ENCODE peak calls at places on chromosome 7, in five cellular contexts. One of them, this sample, is unnamed.

GRCh38 chr7:46152671-46153070 is 231.6 kb upstream of the IGFBP3 start:
- DNase-seq in SK-N-SH: no peak
- DNase-seq in HCT116: no peak
- DNase-seq in GM12878: no peak
- DNase-seq in K562: no peak
- DNase-seq in this sample: no peak

GRCh38 chr7:108421720-108422331 is 34.4 kb downstream of the NRCAM start:
- DNase-seq in K562: no peak
- DNase-seq in GM12878: no peak
- DNase-seq in SK-N-SH: no peak
- DNase-seq in HCT116: no peak
- DNase-seq in this sample: no peak

GRCh38 chr7:134602921-134603394 is 43.7 kb upstream of the BPGM start:
- DNase-seq in GM12878: no peak
- DNase-seq in K562: no peak
- DNase-seq in SK-N-SH: no peak
- DNase-seq in HCT116: no peak
- DNase-seq in this sample: peak

GRCh38 chr7:50621206-50621605 is 56.0 kb upstream of the DDC start:
- DNase-seq in HCT116: no peak
- DNase-seq in GM12878: no peak
- DNase-seq in SK-N-SH: peak
- DNase-seq in K562: no peak
- DNase-seq in this sample: no peak

GRCh38 chr7:95046494-95047240 is 139.3 kb downstream of the PPP1R9A start:
- DNase-seq in HCT116: no peak
- DNase-seq in GM12878: no peak
- DNase-seq in SK-N-SH: no peak
- DNase-seq in K562: no peak
- DNase-seq in this sample: no peak

GRCh38 chr7:8305625-8306388 is 43.8 kb upstream of the ICA1 start:
- DNase-seq in GM12878: no peak
- DNase-seq in K562: no peak
- DNase-seq in SK-N-SH: no peak
- DNase-seq in HCT116: no peak
- DNase-seq in this sample: no peak

GRCh38 chr7:26202019-26202985 is 757 bp downstream of the CBX3 start:
- DNase-seq in K562: peak
- DNase-seq in SK-N-SH: peak
- DNase-seq in GM12878: no peak
- DNase-seq in HCT116: no peak
- DNase-seq in this sample: peak

GRCh38 chr7:47132471-47132870 is 449.4 kb downstream of the TNS3 start:
- DNase-seq in K562: no peak
- DNase-seq in SK-N-SH: no peak
- DNase-seq in GM12878: no peak
- DNase-seq in HCT116: no peak
- DNase-seq in this sample: no peak

GRCh38 chr7:87797798-87798403 is 78.3 kb downstream of the SLC25A40 start:
- DNase-seq in K562: no peak
- DNase-seq in SK-N-SH: peak
- DNase-seq in GM12878: peak
- DNase-seq in HCT116: peak
- DNase-seq in this sample: peak

GRCh38 chr7:47283497-47284131 is 298.3 kb downstream of the TNS3 start:
- DNase-seq in GM12878: no peak
- DNase-seq in SK-N-SH: no peak
- DNase-seq in HCT116: peak
- DNase-seq in K562: no peak
- DNase-seq in this sample: no peak

GRCh38 chr7:30977896-30978564 is 14.3 kb downstream of the GHRHR start:
- DNase-seq in K562: peak
- DNase-seq in HCT116: peak
- DNase-seq in GM12878: no peak
- DNase-seq in SK-N-SH: peak
- DNase-seq in this sample: peak

GRCh38 chr7:154347867-154348266 is 295.7 kb downstream of the DPP6 start:
- DNase-seq in GM12878: no peak
- DNase-seq in K562: no peak
- DNase-seq in HCT116: no peak
- DNase-seq in SK-N-SH: no peak
- DNase-seq in this sample: no peak

GRCh38 chr7:30171753-30172447 is 37.1 kb downstream of the MTURN start:
- DNase-seq in HCT116: no peak
- DNase-seq in SK-N-SH: no peak
- DNase-seq in GM12878: no peak
- DNase-seq in K562: no peak
- DNase-seq in this sample: no peak

GRCh38 chr7:29853072-29853471 is 46.8 kb downstream of the WIPF3 start:
- DNase-seq in GM12878: no peak
- DNase-seq in K562: no peak
- DNase-seq in HCT116: no peak
- DNase-seq in SK-N-SH: no peak
- DNase-seq in this sample: no peak

GRCh38 chr7:2638224-2638991 is 6.6 kb downstream of the TTYH3 start:
- DNase-seq in K562: no peak
- DNase-seq in SK-N-SH: peak
- DNase-seq in HCT116: no peak
- DNase-seq in GM12878: no peak
- DNase-seq in this sample: no peak

GRCh38 chr7:156386097-156386496 is 254.5 kb upstream of the RNF32 start:
- DNase-seq in SK-N-SH: no peak
- DNase-seq in K562: no peak
- DNase-seq in GM12878: no peak
- DNase-seq in HCT116: no peak
- DNase-seq in this sample: no peak

GRCh38 chr7:100191775-100192174 is 14.1 kb downstream of the STAG3 start:
- DNase-seq in K562: no peak
- DNase-seq in HCT116: no peak
- DNase-seq in SK-N-SH: no peak
- DNase-seq in GM12878: no peak
- DNase-seq in this sample: no peak

GRCh38 chr7:49791089-49791741 is 17.8 kb downstream of the VWC2 start:
- DNase-seq in GM12878: no peak
- DNase-seq in HCT116: no peak
- DNase-seq in SK-N-SH: peak
- DNase-seq in K562: no peak
- DNase-seq in this sample: peak

GRCh38 chr7:139887895-139888518 is 58.9 kb downstream of the TBXAS1 start:
- DNase-seq in GM12878: no peak
- DNase-seq in HCT116: no peak
- DNase-seq in SK-N-SH: no peak
- DNase-seq in K562: no peak
- DNase-seq in this sample: no peak

GRCh38 chr7:54477083-54477482 is 65.1 kb upstream of the VSTM2A start:
- DNase-seq in SK-N-SH: no peak
- DNase-seq in GM12878: no peak
- DNase-seq in K562: no peak
- DNase-seq in HCT116: no peak
- DNase-seq in this sample: no peak

GRCh38 chr7:22386865-22387264 is 29.9 kb upstream of the RAPGEF5 start:
- DNase-seq in SK-N-SH: no peak
- DNase-seq in K562: no peak
- DNase-seq in HCT116: no peak
- DNase-seq in GM12878: no peak
- DNase-seq in this sample: no peak

GRCh38 chr7:105979405-105979804 is 16.3 kb downstream of the CDHR3 start:
- DNase-seq in K562: no peak
- DNase-seq in GM12878: no peak
- DNase-seq in HCT116: no peak
- DNase-seq in SK-N-SH: no peak
- DNase-seq in this sample: no peak
- TF ChIP-seq JUND in K562: no peak
- TF ChIP-seq JUND in GM12878: no peak
- TF ChIP-seq JUND in HCT116: no peak
- TF ChIP-seq JUND in SK-N-SH: no peak
- TF ChIP-seq JUND in this sample: no peak

GRCh38 chr7:33907625-33908024 is 2.3 kb downstream of the BMPER start:
- DNase-seq in SK-N-SH: no peak
- DNase-seq in HCT116: no peak
- DNase-seq in K562: no peak
- DNase-seq in GM12878: no peak
- DNase-seq in this sample: no peak

GRCh38 chr7:33904680-33905388 is 505 bp upstream of the BMPER start:
- DNase-seq in K562: no peak
- DNase-seq in GM12878: no peak
- DNase-seq in SK-N-SH: peak
- DNase-seq in HCT116: no peak
- DNase-seq in this sample: no peak

GRCh38 chr7:33906697-33907096 is 1.4 kb downstream of the BMPER start:
- DNase-seq in K562: no peak
- DNase-seq in SK-N-SH: no peak
- DNase-seq in HCT116: no peak
- DNase-seq in GM12878: no peak
- DNase-seq in this sample: no peak

GRCh38 chr7:33903770-33904679 is 1.3 kb upstream of the BMPER start:
- DNase-seq in SK-N-SH: peak
- DNase-seq in HCT116: no peak
- DNase-seq in GM12878: no peak
- DNase-seq in K562: no peak
- DNase-seq in this sample: no peak

DNA sequence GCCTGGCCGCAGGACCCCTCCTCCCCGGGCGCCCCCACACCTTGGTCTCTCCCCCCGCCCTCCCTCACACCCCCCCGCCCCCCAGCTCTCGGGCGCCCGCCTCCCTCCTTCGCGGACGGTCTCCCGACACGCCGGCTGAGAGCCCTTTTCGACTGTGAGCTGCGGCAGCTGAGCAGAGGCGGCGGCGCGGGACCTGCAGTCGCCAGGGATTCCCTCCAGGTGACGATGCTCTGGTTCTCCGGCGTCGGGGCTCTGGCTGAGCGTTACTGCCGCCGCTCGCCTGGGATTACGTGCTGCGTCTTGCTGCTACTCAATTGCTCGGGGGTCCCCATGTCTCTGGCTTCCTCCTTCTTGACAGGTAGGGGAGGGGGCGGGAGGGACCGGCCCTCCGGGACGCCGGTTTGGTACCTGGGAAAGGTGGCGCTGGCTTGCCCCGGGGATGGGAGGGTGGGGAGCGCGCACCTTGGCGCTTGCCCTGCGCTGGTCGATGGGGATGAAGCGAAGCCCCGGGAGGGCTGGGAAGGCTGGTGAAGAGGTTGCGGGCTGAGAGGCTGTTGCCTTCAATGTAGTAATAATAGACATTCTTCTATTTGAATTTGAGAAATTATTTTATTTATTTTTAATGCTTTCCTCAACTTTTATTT is at the start of gene BMPER:
- DNase-seq in GM12878: no peak
- DNase-seq in K562: no peak
- DNase-seq in HCT116: no peak
- DNase-seq in SK-N-SH: peak
- DNase-seq in this sample: peak
- TF ChIP-seq JUND in GM12878: no peak
- TF ChIP-seq JUND in K562: no peak
- TF ChIP-seq JUND in HCT116: no peak
- TF ChIP-seq JUND in SK-N-SH: no peak
- TF ChIP-seq JUND in this sample: no peak

GRCh38 chr7:18402488-18403183 is 92.9 kb upstream of the HDAC9 start:
- DNase-seq in SK-N-SH: no peak
- DNase-seq in GM12878: no peak
- DNase-seq in K562: no peak
- DNase-seq in HCT116: no peak
- DNase-seq in this sample: no peak
- TF ChIP-seq JUND in SK-N-SH: peak
- TF ChIP-seq JUND in GM12878: no peak
- TF ChIP-seq JUND in K562: no peak
- TF ChIP-seq JUND in HCT116: no peak
- TF ChIP-seq JUND in this sample: no peak

GRCh38 chr7:149440222-149440621 is 20.6 kb downstream of the ZNF777 start:
- DNase-seq in K562: no peak
- DNase-seq in HCT116: no peak
- DNase-seq in GM12878: no peak
- DNase-seq in SK-N-SH: no peak
- DNase-seq in this sample: no peak
- TF ChIP-seq JUND in K562: no peak
- TF ChIP-seq JUND in HCT116: no peak
- TF ChIP-seq JUND in GM12878: no peak
- TF ChIP-seq JUND in SK-N-SH: no peak
- TF ChIP-seq JUND in this sample: no peak